ENCODE peak calls at places on chromosomes 4 and X, in eight cellular contexts. D, U, W, I, Q, Y, F and P are unnamed samples.

GRCh38 chr4:159401791-159402380 is 299.0 kb downstream of the RAPGEF2 start:
- ATAC-seq in F (no peak), D (no peak), I (peak), Q (peak), U (no peak), Y (no peak), W (no peak), P (no peak)

GRCh38 chr4:38955957-38956356 is 76.3 kb downstream of the TMEM156 start:
- ATAC-seq in D (no peak), U (no peak), W (no peak), Q (no peak), Y (no peak), F (no peak), I (no peak), P (no peak)

GRCh38 chrX:46715521-46715920 is 43.4 kb downstream of the SLC9A7 start:
- ATAC-seq in Q (no peak), F (no peak), W (no peak), U (peak), D (no peak), Y (no peak), I (no peak), P (no peak)

GRCh38 chr4:86960557-86960959 is 25.7 kb downstream of the AFF1 start:
- ATAC-seq in D (no peak), U (peak), W (peak), I (no peak), Y (no peak), Q (peak), F (peak), P (no peak)

GRCh38 chr4:145153181-145153903 is 27.0 kb downstream of the OTUD4 start:
- ATAC-seq in Q (no peak), U (no peak), I (no peak), Y (no peak), D (no peak), F (no peak), W (no peak), P (no peak)

GRCh38 chrX:7987160-7987992 is 60.2 kb upstream of the PNPLA4 start:
- ATAC-seq in W (no peak), D (no peak), F (no peak), Q (peak), U (peak), I (no peak), Y (no peak), P (no peak)

GRCh38 chrX:15738686-15739016 is 581 bp downstream of the CA5B start:
- ATAC-seq in D (no peak), F (no peak), Q (no peak), W (peak), Y (no peak), U (peak), I (no peak), P (no peak)

GRCh38 chrX:152632445-152633097 is 5.1 kb upstream of the GABRQ start:
- ATAC-seq in I (peak), F (peak), D (peak), U (peak), Q (no peak), Y (no peak), W (no peak), P (no peak)

GRCh38 chr4:56211202-56211601 is 176.1 kb downstream of the AASDH start:
- ATAC-seq in F (no peak), Q (no peak), U (no peak), W (no peak), D (no peak), I (no peak), Y (no peak), P (no peak)

GRCh38 chrX:12994321-12994720 is 19.4 kb downstream of the TMSB4X start:
- ATAC-seq in F (no peak), D (no peak), I (no peak), W (no peak), Y (no peak), Q (no peak), U (no peak), P (no peak)

GRCh38 chr4:190121759-190122158 is 51.8 kb upstream of the DUX4 start:
- ATAC-seq in F (no peak), W (no peak), U (no peak), Q (no peak), I (no peak), D (no peak), Y (peak), P (peak)

GRCh38 chr4:175427751-175428150 is 384.3 kb downstream of the GPM6A start:
- ATAC-seq in D (no peak), Y (no peak), I (no peak), Q (no peak), U (no peak), W (no peak), F (no peak), P (no peak)

GRCh38 chrX:116009348-116009747 is 161.2 kb upstream of the AGTR2 start:
- ATAC-seq in D (no peak), Q (no peak), U (peak), F (no peak), I (no peak), W (no peak), Y (peak), P (no peak)

GRCh38 chr4:53098681-53099121 is 236.6 kb downstream of the RASL11B start:
- ATAC-seq in W (no peak), I (no peak), F (no peak), Y (no peak), Q (no peak), D (no peak), U (no peak), P (no peak)

GRCh38 chr4:150328496-150328895 is 250.3 kb downstream of the DCLK2 start:
- ATAC-seq in U (peak), Y (no peak), I (no peak), Q (no peak), F (peak), D (no peak), W (no peak), P (no peak)

GRCh38 chr4:37812713-37813112 is 13.8 kb upstream of the PGM2 start:
- ATAC-seq in D (no peak), Y (no peak), Q (no peak), U (no peak), I (peak), F (no peak), W (no peak), P (no peak)

GRCh38 chr4:148978301-148978700 is 536.1 kb upstream of the NR3C2 start:
- ATAC-seq in D (no peak), Q (no peak), Y (no peak), U (no peak), I (no peak), F (no peak), W (no peak), P (no peak)

GRCh38 chr4:99029018-99029735 is 33.7 kb downstream of the METAP1 start:
- ATAC-seq in I (no peak), F (no peak), U (peak), Q (no peak), Y (no peak), W (no peak), D (no peak), P (no peak)

GRCh38 chr4:165507381-165507780 is 128.6 kb downstream of the CPE start:
- ATAC-seq in D (no peak), W (no peak), F (no peak), Q (no peak), I (no peak), Y (no peak), U (no peak), P (no peak)

GRCh38 chr4:165505991-165506779 is 127.4 kb downstream of the CPE start:
- ATAC-seq in Q (peak), I (no peak), W (no peak), U (no peak), F (no peak), D (no peak), Y (no peak), P (no peak)

GRCh38 chr4:165506780-165507305 is 128.0 kb downstream of the CPE start:
- ATAC-seq in D (no peak), Y (no peak), I (no peak), Q (peak), W (no peak), F (no peak), U (no peak), P (peak)

GRCh38 chr4:165508372-165509120 is 129.7 kb downstream of the CPE start:
- ATAC-seq in U (no peak), F (no peak), Y (no peak), W (no peak), Q (no peak), D (no peak), I (no peak), P (no peak)

DNA sequence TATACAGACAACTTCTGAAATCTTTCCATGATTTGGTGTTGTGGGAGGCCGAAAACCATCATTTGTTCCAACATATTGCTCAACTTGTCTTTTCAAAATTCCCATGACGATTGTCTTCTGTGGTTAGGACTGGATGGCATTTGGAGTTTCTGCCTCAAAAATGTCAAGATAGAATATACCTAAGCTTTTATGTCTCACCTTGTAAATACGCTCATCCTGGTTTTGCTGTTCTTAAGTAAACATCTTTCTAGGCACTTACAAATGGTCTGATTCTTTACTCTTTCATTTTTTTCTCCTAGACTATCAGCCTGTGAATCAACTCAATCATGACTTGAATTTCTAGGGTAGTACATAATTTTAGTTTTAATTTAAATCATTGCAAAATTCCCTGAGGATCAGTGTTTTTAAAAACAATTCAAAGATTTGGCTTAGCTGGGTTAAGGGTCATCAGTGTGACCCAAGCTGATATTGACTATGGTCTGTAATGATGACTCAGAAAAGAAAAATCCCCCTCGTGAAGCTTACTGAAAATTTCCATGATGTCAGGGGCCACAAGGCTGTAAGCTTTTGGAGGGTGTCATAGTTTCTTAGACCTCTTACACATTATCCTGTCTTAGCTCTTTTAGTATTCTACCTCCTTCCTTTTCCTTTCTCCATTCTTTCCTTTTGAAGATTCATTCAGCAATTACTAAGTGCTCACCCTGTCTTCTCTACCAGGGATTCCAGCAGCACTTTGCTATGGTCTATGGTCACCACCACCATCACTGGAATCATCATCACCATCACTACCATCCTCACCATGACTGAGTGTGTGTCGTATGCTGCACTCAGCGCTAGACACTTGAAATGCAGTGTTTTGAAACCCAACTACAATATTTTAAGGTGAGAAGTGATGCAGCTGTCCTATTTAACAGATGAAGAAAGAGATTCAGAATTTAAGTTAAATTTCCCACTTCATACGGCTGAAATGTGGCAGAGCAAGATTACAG is 124.4 kb downstream of the CPE start:
- ATAC-seq in D (no peak), F (no peak), Y (no peak), Q (peak), W (no peak), I (no peak), U (peak), P (peak)
- TF ChIP-seq CTCF in D (no peak), F (no peak), Y (no peak), Q (no peak), W (no peak), I (no peak), U (no peak), P (no peak)

GRCh38 chr4:120921456-120922389 is 803 bp downstream of the PRDM5 start:
- ATAC-seq in F (no peak), Y (peak), Q (peak), U (no peak), W (peak), I (peak), D (peak), P (peak)

GRCh38 chr4:120918788-120919187 is 3.7 kb downstream of the PRDM5 start:
- ATAC-seq in Y (no peak), I (no peak), F (no peak), W (no peak), D (no peak), U (no peak), Q (no peak), P (no peak)

GRCh38 chr4:120922390-120923200 is at the start of gene PRDM5:
- ATAC-seq in D (peak), W (peak), Q (peak), U (no peak), I (peak), F (no peak), Y (peak), P (peak)

GRCh38 chr4:120919358-120919757 is 3.2 kb downstream of the PRDM5 start:
- ATAC-seq in I (no peak), D (no peak), W (no peak), F (no peak), Q (no peak), U (no peak), Y (no peak), P (no peak)

DNA sequence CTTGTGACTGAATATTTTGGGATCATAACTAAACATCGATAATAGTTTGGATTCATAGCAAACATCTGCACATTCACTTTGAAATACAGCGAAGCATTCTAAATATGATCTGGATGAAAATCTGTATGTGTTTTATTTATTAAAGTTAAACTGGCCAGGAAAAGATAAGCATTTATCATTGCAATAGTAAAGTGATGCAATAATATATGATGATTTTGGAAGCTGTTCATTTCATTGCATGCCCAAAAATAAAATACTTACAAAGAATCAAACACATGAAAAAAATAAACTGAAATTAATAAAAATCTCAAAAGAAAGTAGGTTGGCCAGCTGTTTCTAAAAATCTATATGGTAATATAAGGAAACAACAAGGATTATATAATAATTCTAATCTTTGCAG is 1.9 kb downstream of the PRDM5 start:
- ATAC-seq in Q (no peak), D (no peak), U (no peak), I (no peak), W (no peak), Y (no peak), F (no peak), P (no peak)
- H3K4me3 ChIP-seq in Q (no peak), D (no peak), U (no peak), I (no peak), W (no peak), Y (no peak), F (no peak), P (no peak)

GRCh38 chr4:168664242-168664897 is 167.5 kb downstream of the PALLD start:
- ATAC-seq in Q (no peak), D (no peak), F (no peak), I (no peak), Y (no peak), U (no peak), W (no peak), P (no peak)
- TF ChIP-seq POLR2AphosphoS5 in Q (no peak), D (no peak), F (no peak), I (no peak), Y (no peak), U (no peak), W (no peak), P (no peak)

DNA sequence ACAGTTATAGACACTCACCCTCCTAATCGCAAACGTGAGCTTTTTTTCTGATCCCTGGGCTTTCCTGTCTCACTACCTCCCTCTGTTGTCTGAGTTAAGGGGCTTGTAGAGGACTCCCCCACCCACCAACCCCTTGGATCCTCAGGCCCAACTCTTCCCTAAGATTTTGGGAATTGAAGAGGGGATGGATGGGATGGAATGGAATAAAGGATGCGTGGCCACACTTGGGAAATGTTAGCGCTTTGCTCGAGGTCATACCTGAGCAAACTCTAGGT is 1.5 kb downstream of the CNKSR2 start:
- ATAC-seq in Y (no peak), Q (no peak), W (peak), I (no peak), F (no peak), U (no peak), D (no peak), P (no peak)
- TF ChIP-seq CTCF in Y (no peak), Q (no peak), W (peak), I (no peak), F (no peak), U (no peak), D (no peak), P (no peak)

GRCh38 chr4:30837131-30837539 is 117.0 kb downstream of the PCDH7 start:
- ATAC-seq in W (peak), F (no peak), Y (no peak), I (peak), D (peak), U (no peak), Q (no peak), P (no peak)

GRCh38 chr4:30836231-30836630 is 116.1 kb downstream of the PCDH7 start:
- ATAC-seq in I (no peak), U (no peak), D (no peak), F (no peak), W (no peak), Y (no peak), Q (no peak), P (no peak)

GRCh38 chr4:30840571-30840970 is 120.4 kb downstream of the PCDH7 start:
- ATAC-seq in F (no peak), I (peak), D (no peak), Y (no peak), U (no peak), W (no peak), Q (no peak), P (no peak)

GRCh38 chr4:30839583-30840520 is 119.7 kb downstream of the PCDH7 start:
- ATAC-seq in W (peak), D (no peak), U (no peak), Q (no peak), Y (no peak), F (no peak), I (peak), P (no peak)

GRCh38 chr4:30838346-30838745 is 118.2 kb downstream of the PCDH7 start:
- ATAC-seq in Q (no peak), W (no peak), I (no peak), Y (no peak), U (no peak), F (no peak), D (no peak), P (no peak)
- H3K4me3 ChIP-seq in Q (no peak), W (no peak), I (no peak), Y (no peak), U (no peak), F (no peak), D (no peak), P (no peak)